ENCODE peak calls at places on chromosomes 6 and 20, in eight cellular contexts. U is NCI-H1417, Q is upper lobe of right lung, B is RPMI7951, X is non-pigmented ciliary epithelial cell, K is mesothelial cell of epicardium, M is NCI-H2029, E is ELF-1. N is an unnamed sample.

GRCh38 chr20:12435254-12435653 is 517.6 kb downstream of the BTBD3 start:
- DNase-seq in M (no peak), Q (no peak), K (no peak), B (no peak), E (no peak), U (no peak), X (no peak), N (no peak)

GRCh38 chr6:7703148-7703680 is 22.7 kb upstream of the BMP6 start:
- DNase-seq in X (no peak), U (no peak), Q (no peak), B (no peak), K (no peak), M (no peak), E (no peak), N (no peak)

GRCh38 chr6:64170326-64170725 is 534.7 kb downstream of the PHF3 start:
- DNase-seq in E (no peak), B (no peak), X (no peak), M (no peak), K (no peak), Q (no peak), U (no peak), N (no peak)

GRCh38 chr6:117270121-117270959 is 5.0 kb downstream of the VGLL2 start:
- DNase-seq in E (peak), M (no peak), Q (no peak), U (peak), B (peak), K (peak), X (no peak), N (peak)

GRCh38 chr6:3349388-3350251 is 90.9 kb downstream of the PSMG4 start:
- DNase-seq in U (no peak), M (peak), E (no peak), X (no peak), K (no peak), B (no peak), Q (no peak), N (no peak)

GRCh38 chr6:42929928-42930360 is 664 bp downstream of the CNPY3 start:
- DNase-seq in B (peak), E (no peak), X (peak), Q (no peak), U (no peak), K (no peak), M (peak), N (peak)

GRCh38 chr6:105431226-105431625 is 28.3 kb upstream of the PREP start:
- DNase-seq in X (no peak), B (peak), K (no peak), M (peak), Q (no peak), E (no peak), U (peak), N (peak)

GRCh38 chr20:25009218-25010145 is 16.9 kb upstream of the APMAP start:
- DNase-seq in B (peak), K (no peak), M (peak), Q (peak), X (no peak), U (no peak), E (no peak), N (no peak)

GRCh38 chr20:25216199-25216945 is 20.9 kb downstream of the ENTPD6 start:
- DNase-seq in X (no peak), E (no peak), U (no peak), Q (no peak), M (no peak), B (no peak), K (no peak), N (no peak)

GRCh38 chr6:37536462-37537225 is 37.0 kb upstream of the CCDC167 start:
- DNase-seq in X (no peak), B (no peak), M (no peak), K (peak), E (peak), Q (no peak), U (peak), N (no peak)